ENCODE peak calls at places on chromosomes 4 and X, in seven cellular contexts. One of them, this sample, is unnamed.

GRCh38 chrX:151792505-151792904 is 58.0 kb downstream of the CNGA2 start:
- DNase-seq in tibial nerve: no peak
- DNase-seq in dorsolateral prefrontal cortex: no peak
- DNase-seq in adrenal gland: no peak
- DNase-seq in mammary epithelial cell: no peak
- DNase-seq in left lung: no peak
- DNase-seq in PC-9: no peak
- DNase-seq in this sample: no peak

GRCh38 chr4:56099378-56099786 is 150.6 kb downstream of the CEP135 start:
- DNase-seq in tibial nerve: no peak
- DNase-seq in dorsolateral prefrontal cortex: peak
- DNase-seq in adrenal gland: no peak
- DNase-seq in mammary epithelial cell: peak
- DNase-seq in left lung: no peak
- DNase-seq in PC-9: no peak
- DNase-seq in this sample: no peak

GRCh38 chr4:104064650-104065577 is 345.1 kb upstream of the TACR3 start:
- DNase-seq in tibial nerve: peak
- DNase-seq in dorsolateral prefrontal cortex: peak
- DNase-seq in adrenal gland: peak
- DNase-seq in mammary epithelial cell: peak
- DNase-seq in left lung: no peak
- DNase-seq in PC-9: no peak
- DNase-seq in this sample: peak

GRCh38 chrX:56726609-56727008 is 2.4 kb upstream of the NBDY start:
- DNase-seq in tibial nerve: peak
- DNase-seq in dorsolateral prefrontal cortex: no peak
- DNase-seq in adrenal gland: peak
- DNase-seq in mammary epithelial cell: peak
- DNase-seq in left lung: no peak
- DNase-seq in PC-9: peak
- DNase-seq in this sample: no peak

GRCh38 chr4:152165146-152165545 is 370.7 kb downstream of the FBXW7 start:
- DNase-seq in tibial nerve: no peak
- DNase-seq in dorsolateral prefrontal cortex: no peak
- DNase-seq in adrenal gland: no peak
- DNase-seq in mammary epithelial cell: peak
- DNase-seq in left lung: no peak
- DNase-seq in PC-9: no peak
- DNase-seq in this sample: no peak

GRCh38 chr4:112063260-112063659 is 82.0 kb upstream of the FAM241A start:
- DNase-seq in tibial nerve: no peak
- DNase-seq in dorsolateral prefrontal cortex: no peak
- DNase-seq in adrenal gland: no peak
- DNase-seq in mammary epithelial cell: no peak
- DNase-seq in left lung: no peak
- DNase-seq in PC-9: peak
- DNase-seq in this sample: no peak

GRCh38 chr4:151946718-151947117 is 185.9 kb upstream of the GATB start:
- DNase-seq in tibial nerve: no peak
- DNase-seq in dorsolateral prefrontal cortex: no peak
- DNase-seq in adrenal gland: no peak
- DNase-seq in mammary epithelial cell: no peak
- DNase-seq in left lung: no peak
- DNase-seq in PC-9: no peak
- DNase-seq in this sample: no peak

GRCh38 chrX:38326086-38326485 is 1.2 kb downstream of the RPGR start:
- DNase-seq in tibial nerve: no peak
- DNase-seq in dorsolateral prefrontal cortex: no peak
- DNase-seq in adrenal gland: no peak
- DNase-seq in mammary epithelial cell: no peak
- DNase-seq in left lung: no peak
- DNase-seq in PC-9: no peak
- DNase-seq in this sample: no peak

GRCh38 chr4:152348670-152349069 is 187.2 kb downstream of the FBXW7 start:
- DNase-seq in tibial nerve: no peak
- DNase-seq in dorsolateral prefrontal cortex: no peak
- DNase-seq in adrenal gland: no peak
- DNase-seq in mammary epithelial cell: peak
- DNase-seq in left lung: no peak
- DNase-seq in PC-9: no peak
- DNase-seq in this sample: no peak

GRCh38 chr4:140743194-140743931 is 12.8 kb downstream of the TBC1D9 start:
- DNase-seq in tibial nerve: no peak
- DNase-seq in dorsolateral prefrontal cortex: no peak
- DNase-seq in adrenal gland: no peak
- DNase-seq in mammary epithelial cell: peak
- DNase-seq in left lung: no peak
- DNase-seq in PC-9: no peak
- DNase-seq in this sample: no peak

GRCh38 chrX:124529786-124530185 is 183.4 kb downstream of the SH2D1A start:
- DNase-seq in tibial nerve: no peak
- DNase-seq in dorsolateral prefrontal cortex: no peak
- DNase-seq in adrenal gland: no peak
- DNase-seq in mammary epithelial cell: peak
- DNase-seq in left lung: no peak
- DNase-seq in PC-9: no peak
- DNase-seq in this sample: no peak

GRCh38 chrX:12564221-12564620 is 227.0 kb upstream of the PRPS2 start:
- DNase-seq in tibial nerve: no peak
- DNase-seq in dorsolateral prefrontal cortex: no peak
- DNase-seq in adrenal gland: no peak
- DNase-seq in mammary epithelial cell: no peak
- DNase-seq in left lung: no peak
- DNase-seq in PC-9: no peak
- DNase-seq in this sample: no peak

GRCh38 chrX:54473993-54474859 is 21.8 kb downstream of the FGD1 start:
- DNase-seq in tibial nerve: no peak
- DNase-seq in dorsolateral prefrontal cortex: no peak
- DNase-seq in adrenal gland: no peak
- DNase-seq in mammary epithelial cell: peak
- DNase-seq in left lung: no peak
- DNase-seq in PC-9: no peak
- DNase-seq in this sample: no peak

GRCh38 chrX:39809326-39809725 is 288.4 kb downstream of the BCOR start:
- DNase-seq in tibial nerve: no peak
- DNase-seq in dorsolateral prefrontal cortex: no peak
- DNase-seq in adrenal gland: no peak
- DNase-seq in mammary epithelial cell: peak
- DNase-seq in left lung: no peak
- DNase-seq in PC-9: no peak
- DNase-seq in this sample: no peak

GRCh38 chrX:32644476-32644875 is 566.9 kb downstream of the DMD start:
- DNase-seq in tibial nerve: no peak
- DNase-seq in dorsolateral prefrontal cortex: no peak
- DNase-seq in adrenal gland: no peak
- DNase-seq in mammary epithelial cell: no peak
- DNase-seq in left lung: no peak
- DNase-seq in PC-9: no peak
- DNase-seq in this sample: no peak

GRCh38 chr4:139844459-139845036 is 178.9 kb downstream of the MGST2 start:
- DNase-seq in tibial nerve: no peak
- DNase-seq in dorsolateral prefrontal cortex: no peak
- DNase-seq in adrenal gland: no peak
- DNase-seq in mammary epithelial cell: no peak
- DNase-seq in left lung: no peak
- DNase-seq in PC-9: no peak
- DNase-seq in this sample: no peak

GRCh38 chrX:133991814-133992213 is 6.4 kb upstream of the GPC3 start:
- DNase-seq in tibial nerve: no peak
- DNase-seq in dorsolateral prefrontal cortex: no peak
- DNase-seq in adrenal gland: no peak
- DNase-seq in mammary epithelial cell: no peak
- DNase-seq in left lung: no peak
- DNase-seq in PC-9: no peak
- DNase-seq in this sample: no peak

GRCh38 chr4:40180356-40180755 is 16.5 kb upstream of the RHOH start:
- DNase-seq in tibial nerve: no peak
- DNase-seq in dorsolateral prefrontal cortex: no peak
- DNase-seq in adrenal gland: no peak
- DNase-seq in mammary epithelial cell: peak
- DNase-seq in left lung: no peak
- DNase-seq in PC-9: peak
- DNase-seq in this sample: no peak

GRCh38 chr4:114890773-114891172 is 222.6 kb downstream of the NDST4 start:
- DNase-seq in tibial nerve: no peak
- DNase-seq in dorsolateral prefrontal cortex: no peak
- DNase-seq in adrenal gland: no peak
- DNase-seq in mammary epithelial cell: no peak
- DNase-seq in left lung: no peak
- DNase-seq in PC-9: no peak
- DNase-seq in this sample: no peak

GRCh38 chrX:134749651-134750450 is 91.6 kb upstream of the PLAC1 start:
- DNase-seq in tibial nerve: no peak
- DNase-seq in dorsolateral prefrontal cortex: no peak
- DNase-seq in adrenal gland: no peak
- DNase-seq in mammary epithelial cell: no peak
- DNase-seq in left lung: no peak
- DNase-seq in PC-9: peak
- DNase-seq in this sample: no peak

GRCh38 chrX:39907964-39908616 is 189.7 kb downstream of the BCOR start:
- DNase-seq in tibial nerve: peak
- DNase-seq in dorsolateral prefrontal cortex: no peak
- DNase-seq in adrenal gland: peak
- DNase-seq in mammary epithelial cell: peak
- DNase-seq in left lung: peak
- DNase-seq in PC-9: no peak
- DNase-seq in this sample: no peak

GRCh38 chr4:83905952-83906351 is 370.0 kb downstream of the GPAT3 start:
- DNase-seq in tibial nerve: no peak
- DNase-seq in dorsolateral prefrontal cortex: no peak
- DNase-seq in adrenal gland: no peak
- DNase-seq in mammary epithelial cell: no peak
- DNase-seq in left lung: no peak
- DNase-seq in PC-9: no peak
- DNase-seq in this sample: peak

DNA sequence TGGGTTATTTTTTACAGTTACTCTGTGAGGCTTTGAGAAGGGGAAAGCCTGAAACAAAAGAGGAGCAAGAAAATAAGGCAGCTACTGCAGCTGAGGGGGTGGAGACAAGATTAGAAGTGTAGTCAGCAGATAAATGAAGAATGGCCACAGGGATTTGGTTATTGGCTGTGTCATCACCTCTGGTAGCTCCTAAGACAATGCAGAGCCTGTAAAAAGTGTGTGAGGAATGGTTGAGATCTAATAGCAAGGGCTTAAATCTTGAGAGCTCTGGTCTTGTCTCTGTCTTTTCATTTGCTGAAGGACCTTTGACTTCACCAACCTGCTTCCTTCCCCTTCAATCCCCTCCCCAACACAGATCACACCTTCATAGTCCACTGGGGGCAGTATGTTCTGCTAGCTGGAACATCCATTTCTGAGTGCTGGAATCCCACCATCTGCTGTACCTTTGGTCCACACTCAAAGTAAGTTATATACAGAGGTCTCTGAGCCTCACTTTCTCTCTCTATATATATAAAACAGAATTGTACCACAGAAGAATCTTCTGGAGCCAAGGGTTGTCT is 213.7 kb upstream of the ZIC3 start:
- DNase-seq in tibial nerve: no peak
- DNase-seq in dorsolateral prefrontal cortex: no peak
- DNase-seq in adrenal gland: no peak
- DNase-seq in mammary epithelial cell: no peak
- DNase-seq in left lung: no peak
- DNase-seq in PC-9: no peak
- DNase-seq in this sample: no peak
- TF ChIP-seq CTCF in tibial nerve: no peak
- TF ChIP-seq CTCF in dorsolateral prefrontal cortex: no peak
- TF ChIP-seq CTCF in adrenal gland: no peak
- TF ChIP-seq CTCF in mammary epithelial cell: no peak
- TF ChIP-seq CTCF in left lung: no peak
- TF ChIP-seq CTCF in PC-9: peak
- TF ChIP-seq CTCF in this sample: peak

DNA sequence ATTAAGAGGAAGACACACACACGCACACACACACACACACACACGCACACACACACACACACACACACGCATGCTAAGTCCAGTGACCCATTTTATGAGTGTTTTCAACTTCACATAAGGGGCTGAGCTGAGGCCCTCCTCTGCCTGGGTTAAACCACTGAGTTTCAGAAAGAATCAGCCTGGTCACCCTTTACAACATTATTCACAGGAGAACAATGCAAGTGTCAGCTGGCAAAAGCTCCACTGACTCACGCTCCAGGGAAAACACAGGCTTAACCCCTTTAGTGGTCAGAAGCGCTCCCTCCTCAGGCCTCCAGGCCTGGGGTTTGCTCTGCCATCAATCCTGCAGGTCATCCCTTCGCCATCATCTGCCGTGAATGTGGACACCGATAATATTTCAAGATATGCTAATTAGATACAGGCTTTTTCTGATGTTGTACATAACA is 46.9 kb downstream of the ACOX3 start:
- DNase-seq in tibial nerve: peak
- DNase-seq in dorsolateral prefrontal cortex: no peak
- DNase-seq in adrenal gland: peak
- DNase-seq in mammary epithelial cell: peak
- DNase-seq in left lung: peak
- DNase-seq in PC-9: peak
- DNase-seq in this sample: peak
- H3K27ac ChIP-seq in tibial nerve: peak
- H3K27ac ChIP-seq in dorsolateral prefrontal cortex: peak
- H3K27ac ChIP-seq in adrenal gland: peak
- H3K27ac ChIP-seq in mammary epithelial cell: no peak
- H3K27ac ChIP-seq in left lung: no peak
- H3K27ac ChIP-seq in PC-9: peak
- H3K27ac ChIP-seq in this sample: peak

GRCh38 chrX:154515803-154516654 is at the start of gene FAM3A:
- DNase-seq in tibial nerve: peak
- DNase-seq in dorsolateral prefrontal cortex: peak
- DNase-seq in adrenal gland: peak
- DNase-seq in mammary epithelial cell: peak
- DNase-seq in left lung: peak
- DNase-seq in PC-9: peak
- DNase-seq in this sample: peak
- TF ChIP-seq CTCF in tibial nerve: no peak
- TF ChIP-seq CTCF in dorsolateral prefrontal cortex: peak
- TF ChIP-seq CTCF in adrenal gland: no peak
- TF ChIP-seq CTCF in mammary epithelial cell: no peak
- TF ChIP-seq CTCF in left lung: no peak
- TF ChIP-seq CTCF in PC-9: no peak
- TF ChIP-seq CTCF in this sample: no peak

DNA sequence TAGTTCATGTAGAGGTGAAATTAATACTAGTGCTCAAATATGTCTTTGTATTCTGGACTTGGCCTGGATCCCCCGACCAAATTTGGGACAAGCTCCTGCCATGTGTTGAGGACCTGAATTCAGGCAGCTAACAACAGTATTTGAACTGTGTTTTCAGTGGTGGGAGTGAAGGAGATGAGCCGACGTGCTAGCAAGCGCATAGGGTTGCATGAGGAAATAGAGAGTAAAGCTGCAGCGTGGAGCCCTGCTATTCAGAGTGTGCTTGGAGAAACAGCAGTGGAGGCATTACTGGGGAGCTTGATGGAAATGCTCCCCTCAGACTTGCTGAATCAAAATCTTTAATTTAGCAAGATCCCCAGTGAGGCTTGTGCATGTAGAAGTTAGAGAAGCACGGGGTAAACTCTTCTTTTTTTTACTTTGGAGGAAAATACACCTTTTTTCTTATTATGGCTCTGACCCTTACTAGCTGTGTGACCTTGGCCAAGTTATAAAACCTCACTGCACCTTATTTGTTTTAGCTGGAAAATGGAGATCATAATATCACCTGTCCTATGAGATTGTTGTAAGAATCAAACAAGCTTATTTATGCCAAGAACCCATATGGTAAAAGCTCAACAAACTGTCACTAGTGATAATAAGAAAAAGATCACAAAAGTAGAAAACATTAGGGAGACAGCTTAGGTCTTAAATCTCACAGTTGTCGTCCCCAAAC is 126.5 kb downstream of the PTTG2 start:
- DNase-seq in tibial nerve: no peak
- DNase-seq in dorsolateral prefrontal cortex: no peak
- DNase-seq in adrenal gland: no peak
- DNase-seq in mammary epithelial cell: no peak
- DNase-seq in left lung: no peak
- DNase-seq in PC-9: no peak
- DNase-seq in this sample: no peak
- H3K27ac ChIP-seq in tibial nerve: no peak
- H3K27ac ChIP-seq in dorsolateral prefrontal cortex: no peak
- H3K27ac ChIP-seq in adrenal gland: no peak
- H3K27ac ChIP-seq in mammary epithelial cell: no peak
- H3K27ac ChIP-seq in left lung: no peak
- H3K27ac ChIP-seq in PC-9: no peak
- H3K27ac ChIP-seq in this sample: no peak